ENCODE peak calls at places on chromosomes 3 and 15, in seven cellular contexts. Y, Z, D, Q, V, F and U are unnamed samples.

GRCh38 chr3:114850913-114851312 is 296.2 kb downstream of the ZBTB20 start:
- DNase-seq in Y (no peak), Z (no peak), D (no peak), Q (no peak), V (no peak), F (peak; percentile 26), U (peak; percentile 19)

GRCh38 chr3:148962513-148962912 is 28.8 kb upstream of the GYG1 start:
- DNase-seq in Y (peak; percentile 81), Z (no peak), D (no peak), Q (peak; percentile 56), V (peak; percentile 24), F (peak; percentile 46), U (peak; percentile 49)

GRCh38 chr15:99982662-99983061 is 249.4 kb upstream of the LYSMD4 start:
- DNase-seq in Y (no peak), Z (no peak), D (no peak), Q (no peak), V (no peak), F (no peak), U (no peak)

GRCh38 chr3:116057403-116058006 is 387.8 kb downstream of the LSAMP start:
- DNase-seq in Y (no peak), Z (no peak), D (no peak), Q (no peak), V (no peak), F (no peak), U (peak; percentile 66)

GRCh38 chr3:188941103-188941502 is 230.7 kb upstream of the TPRG1 start:
- DNase-seq in Y (no peak), Z (no peak), D (no peak), Q (no peak), V (no peak), F (no peak), U (no peak)

GRCh38 chr3:45987368-45988099 is 8.1 kb downstream of the FYCO1 start:
- DNase-seq in Y (no peak), Z (no peak), D (no peak), Q (no peak), V (no peak), F (no peak), U (no peak)

GRCh38 chr3:60757724-60758123 is 493.5 kb downstream of the FHIT start:
- DNase-seq in Y (no peak), Z (no peak), D (no peak), Q (no peak), V (no peak), F (no peak), U (no peak)

GRCh38 chr15:48282186-48282585 is 49.0 kb upstream of the DUT start:
- DNase-seq in Y (no peak), Z (no peak), D (no peak), Q (no peak), V (peak; percentile 26), F (no peak), U (no peak)

GRCh38 chr3:20185364-20185732 is 658 bp downstream of the SGO1 start:
- DNase-seq in Y (peak; percentile 27), Z (peak; percentile 29), D (no peak), Q (peak; percentile 48), V (no peak), F (peak; percentile 42), U (no peak)

GRCh38 chr3:194952882-194953281 is 267.2 kb downstream of the FAM43A start:
- DNase-seq in Y (peak; percentile 13), Z (no peak), D (no peak), Q (no peak), V (no peak), F (no peak), U (no peak)

GRCh38 chr3:140499114-140499757 is 178.6 kb upstream of the TRIM42 start:
- DNase-seq in Y (peak; percentile 62), Z (no peak), D (no peak), Q (no peak), V (no peak), F (peak; percentile 26), U (no peak)
- TF ChIP-seq CTCF in Y (peak; percentile 60), Z (no peak), D (no peak), Q (peak; percentile 52), V (peak; percentile 49), F (peak; percentile 64), U (peak; percentile 70)

DNA sequence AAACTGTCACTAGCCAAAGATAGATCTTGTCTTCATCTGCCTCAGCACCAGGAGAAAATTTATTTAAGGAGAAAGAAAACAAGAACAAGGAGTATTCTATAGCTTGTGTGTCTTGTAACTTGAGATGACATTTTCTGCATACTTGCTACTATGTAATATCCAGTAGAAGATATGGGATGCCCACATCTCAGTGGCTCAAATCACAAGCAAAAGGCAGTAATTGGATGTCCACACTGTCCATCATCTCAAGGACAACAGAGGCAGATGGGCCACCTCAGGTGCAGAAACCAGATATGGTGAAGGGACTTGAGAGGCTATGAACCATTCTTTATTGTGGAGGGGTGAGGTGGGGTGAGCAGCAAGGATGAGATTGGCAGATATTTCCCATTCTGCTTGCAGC is 309.0 kb downstream of the GBE1 start:
- DNase-seq in Y (no peak), Z (no peak), D (no peak), Q (no peak), V (no peak), F (no peak), U (no peak)
- H3K4me3 ChIP-seq in Y (no peak overlapping the region), Z (no peak overlapping the region), D (no peak overlapping the region), Q (no peak overlapping the region), V (no peak overlapping the region), F (no peak overlapping the region), U (no peak overlapping the region)

DNA sequence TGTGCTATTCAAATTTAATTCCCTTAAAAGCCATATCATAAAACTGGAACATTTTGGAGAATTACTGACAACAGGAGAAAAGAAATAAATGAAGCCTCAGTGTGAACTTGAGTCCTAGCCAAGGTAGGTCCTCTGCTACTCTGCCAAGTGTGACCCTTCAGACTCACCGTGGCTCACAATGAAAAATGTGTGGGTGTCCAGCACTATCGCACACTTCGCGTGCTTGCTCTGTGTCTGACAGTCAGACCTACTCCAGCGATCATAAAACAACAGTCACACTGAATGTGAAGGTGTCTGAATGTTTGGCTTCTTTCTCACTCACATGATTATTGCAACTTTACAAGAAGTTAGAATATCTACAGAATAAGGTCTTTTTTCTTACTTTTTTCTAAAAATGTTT is 65.8 kb upstream of the TRA2B start:
- DNase-seq in Y (no peak), Z (no peak), D (no peak), Q (no peak), V (no peak), F (no peak), U (no peak)
- TF ChIP-seq CTCF in Y (no peak), Z (no peak), D (no peak), Q (no peak), V (no peak), F (no peak), U (no peak)

DNA sequence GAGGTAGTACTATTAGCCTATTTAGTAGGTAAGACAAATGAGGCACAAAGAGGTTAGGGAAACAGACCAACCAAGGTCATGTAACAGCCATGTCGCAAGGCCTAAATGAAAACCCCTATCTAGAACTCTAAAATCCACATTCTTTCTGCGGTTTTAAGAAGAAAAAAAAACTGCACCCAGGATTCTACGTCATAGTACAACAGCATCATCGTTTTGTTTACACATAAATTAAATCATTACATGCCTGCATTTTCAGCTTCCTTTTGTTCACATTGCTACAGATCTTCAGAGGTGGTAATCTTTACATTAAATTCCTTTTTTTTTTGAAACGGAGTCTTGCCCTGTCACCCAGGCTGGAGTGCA is 548 bp upstream of the PSMD6 start:
- DNase-seq in Y (no peak), Z (no peak), D (no peak), Q (no peak), V (no peak), F (no peak), U (no peak)
- H3K4me3 ChIP-seq in Y (peak overlapping the region; percentile 95), Z (peak overlapping the region; percentile 90), D (no peak overlapping the region), Q (no peak overlapping the region), V (no peak overlapping the region), F (peak overlapping the region; percentile 95), U (no peak overlapping the region)

GRCh38 chr3:49343163-49343562 is 3.3 kb upstream of the USP4 start:
- DNase-seq in Y (no peak), Z (no peak), D (no peak), Q (no peak), V (no peak), F (no peak), U (no peak)

GRCh38 chr3:49339593-49339946 is 283 bp downstream of the USP4 start:
- DNase-seq in Y (peak; percentile 79), Z (no peak), D (no peak), Q (peak; percentile 66), V (no peak), F (no peak), U (no peak)

GRCh38 chr3:49341996-49342395 is 2.1 kb upstream of the USP4 start:
- DNase-seq in Y (no peak), Z (no peak), D (no peak), Q (no peak), V (no peak), F (no peak), U (no peak)

GRCh38 chr3:49339947-49340800 is at the start of gene USP4:
- DNase-seq in Y (peak; percentile 88), Z (peak; percentile 93), D (peak; percentile 96), Q (peak; percentile 81), V (peak; percentile 72), F (peak; percentile 85), U (no peak)
- TF ChIP-seq CTCF in Y (peak; percentile 43), Z (peak; percentile 46), D (peak; percentile 70), Q (peak; percentile 71), V (peak; percentile 75), F (peak; percentile 58), U (peak; percentile 75)

GRCh38 chr3:108477511-108478147 is 32.8 kb downstream of the MYH15 start:
- DNase-seq in Y (peak; percentile 78), Z (peak; percentile 63), D (peak; percentile 62), Q (peak; percentile 66), V (peak; percentile 33), F (peak; percentile 48), U (no peak)
- H3K4me3 ChIP-seq in Y (no peak overlapping the region), Z (no peak overlapping the region), D (no peak overlapping the region), Q (no peak overlapping the region), V (no peak overlapping the region), F (no peak overlapping the region), U (no peak overlapping the region)